ENCODE peak calls at places on chromosomes 6 and 20, in five cellular contexts. P, U, E, Z and D are unnamed samples.

GRCh38 chr6:81894286-81894685 is 141.8 kb upstream of the TENT5A start:
- DNase-seq in E (no peak), Z (no peak), P (no peak), U (no peak), D (no peak)

GRCh38 chr6:34070315-34071110 is 75.4 kb downstream of the GRM4 start:
- DNase-seq in P (no peak), U (no peak), Z (no peak), E (peak), D (no peak)

GRCh38 chr6:21131406-21131805 is 462.1 kb upstream of the SOX4 start:
- DNase-seq in Z (no peak), E (no peak), P (no peak), U (no peak), D (no peak)

GRCh38 chr6:1858191-1858590 is 248.5 kb downstream of the FOXC1 start:
- DNase-seq in Z (no peak), P (no peak), U (no peak), E (no peak), D (no peak)

GRCh38 chr6:152246554-152247337 is 390.4 kb downstream of the SYNE1 start:
- DNase-seq in U (no peak), P (no peak), E (no peak), Z (no peak), D (no peak)

GRCh38 chr6:158047120-158047518 is 65.5 kb downstream of the SYNJ2 start:
- DNase-seq in Z (no peak), E (no peak), P (no peak), U (no peak), D (no peak)

GRCh38 chr6:101294676-101295075 is 98.8 kb upstream of the GRIK2 start:
- DNase-seq in U (no peak), E (no peak), Z (no peak), P (no peak), D (no peak)

GRCh38 chr6:35368038-35368887 is 25.9 kb downstream of the PPARD start:
- DNase-seq in U (no peak), Z (no peak), E (no peak), P (no peak), D (no peak)

GRCh38 chr6:168122011-168122410 is 43.0 kb upstream of the FRMD1 start:
- DNase-seq in Z (no peak), E (no peak), U (no peak), P (no peak), D (no peak)

GRCh38 chr20:46563848-46564197 is 13.4 kb upstream of the OCSTAMP start:
- DNase-seq in E (no peak), U (no peak), P (no peak), Z (no peak), D (no peak)

GRCh38 chr20:577167-577791 is 32.8 kb downstream of the TCF15 start:
- DNase-seq in U (no peak), P (no peak), Z (no peak), E (no peak), D (no peak)